ENCODE peak calls at places on chromosomes 1 and 21, in five cellular contexts. F, W, M, R and H are unnamed samples.

GRCh38 chr1:7552402-7552801 is 218.7 kb upstream of the VAMP3 start:
- DNase-seq in R (no peak), M (no peak), W (no peak), F (peak), H (no peak)

GRCh38 chr21:44006017-44006624 is 6.0 kb upstream of the TRAPPC10 start:
- DNase-seq in F (peak), R (no peak), W (no peak), M (no peak), H (peak)

GRCh38 chr1:200442537-200443169 is 32.8 kb upstream of the ZNF281 start:
- DNase-seq in M (no peak), W (no peak), F (no peak), R (no peak), H (no peak)

GRCh38 chr21:28240586-28240985 is 752.1 kb downstream of the LTN1 start:
- DNase-seq in R (no peak), F (no peak), W (no peak), M (no peak), H (no peak)

GRCh38 chr1:235745448-235746136 is 96.0 kb upstream of the GNG4 start:
- DNase-seq in R (no peak), W (no peak), M (no peak), F (no peak), H (no peak)

GRCh38 chr1:181126871-181127587 is 38.5 kb downstream of the IER5 start:
- DNase-seq in F (no peak), W (peak), M (no peak), R (peak), H (peak)

GRCh38 chr21:46130721-46131720 is 24.4 kb downstream of the FTCD start:
- DNase-seq in F (no peak), R (no peak), M (no peak), W (no peak), H (no peak)

GRCh38 chr1:56065729-56066128 is 513.6 kb downstream of the PLPP3 start:
- DNase-seq in F (no peak), M (no peak), R (no peak), W (no peak), H (no peak)

GRCh38 chr1:86062458-86062857 is 94.1 kb downstream of the COL24A1 start:
- DNase-seq in M (no peak), R (no peak), F (peak), W (no peak), H (no peak)

GRCh38 chr1:230101556-230101955 is 34.5 kb downstream of the GALNT2 start:
- DNase-seq in M (no peak), W (no peak), R (no peak), F (no peak), H (no peak)

GRCh38 chr1:55464550-55464949 is 249.4 kb upstream of the USP24 start:
- DNase-seq in R (no peak), M (no peak), F (no peak), W (no peak), H (no peak)

GRCh38 chr21:15775981-15776380 is 46.2 kb downstream of the USP25 start:
- DNase-seq in R (no peak), M (no peak), W (no peak), F (no peak), H (no peak)

GRCh38 chr1:13749543-13750307 is 49.7 kb downstream of the PRDM2 start:
- DNase-seq in W (peak), F (peak), M (no peak), R (peak), H (peak)

GRCh38 chr1:43531453-43531905 is 796 bp downstream of the PTPRF start:
- DNase-seq in M (no peak), F (peak), W (no peak), R (no peak), H (peak)

GRCh38 chr1:218463194-218464156 is 118.3 kb downstream of the TGFB2 start:
- DNase-seq in R (no peak), W (no peak), M (no peak), F (peak), H (no peak)

GRCh38 chr21:42010507-42011493 is 640 bp upstream of the ZBTB21 start:
- DNase-seq in F (peak), M (no peak), R (peak), W (peak), H (peak)

GRCh38 chr1:27832762-27833161 is 2.2 kb downstream of the PPP1R8 start:
- DNase-seq in W (no peak), R (no peak), F (peak), M (no peak), H (no peak)

GRCh38 chr21:43880111-43880985 is 15.3 kb downstream of the AGPAT3 start:
- DNase-seq in F (no peak), W (no peak), R (no peak), M (no peak), H (no peak)

GRCh38 chr1:221478050-221478949 is 263.6 kb downstream of the DUSP10 start:
- DNase-seq in R (peak), W (peak), F (peak), M (peak), H (peak)

GRCh38 chr1:46526689-46527291 is 24.7 kb downstream of the KNCN start:
- DNase-seq in F (no peak), M (no peak), W (peak), R (peak), H (no peak)

GRCh38 chr1:159943908-159944622 is 1.3 kb downstream of the IGSF9 start:
- DNase-seq in R (no peak), M (no peak), F (no peak), W (no peak), H (no peak)

GRCh38 chr1:75126611-75127101 is 7.5 kb upstream of the LHX8 start:
- DNase-seq in W (no peak), M (no peak), F (no peak), R (no peak), H (no peak)

GRCh38 chr1:62281922-62282555 is 37.2 kb downstream of the KANK4 start:
- DNase-seq in W (no peak), R (no peak), M (no peak), F (no peak), H (no peak)

GRCh38 chr1:89820423-89821321 is at the start of gene LRRC8D:
- DNase-seq in M (no peak), R (peak), F (peak), W (peak), H (peak)

GRCh38 chr1:161070737-161071136 is 1.0 kb upstream of the ARHGAP30 start:
- DNase-seq in F (no peak), M (no peak), R (no peak), W (no peak), H (no peak)

GRCh38 chr1:55276671-55277376 is 61.7 kb upstream of the USP24 start:
- DNase-seq in R (no peak), M (no peak), W (peak), F (no peak), H (no peak)

GRCh38 chr1:231827337-231828105 is 200.9 kb downstream of the DISC1 start:
- DNase-seq in F (peak), M (no peak), R (peak), W (no peak), H (no peak)

GRCh38 chr1:226603030-226603960 is 54.7 kb downstream of the STUM start:
- DNase-seq in M (no peak), F (peak), W (no peak), R (no peak), H (no peak)

GRCh38 chr1:112389689-112390088 is 6.3 kb upstream of the CTTNBP2NL start:
- DNase-seq in F (peak), R (peak), M (no peak), W (no peak), H (no peak)

GRCh38 chr1:231460614-231461013 is 38.5 kb upstream of the EGLN1 start:
- DNase-seq in M (peak), F (no peak), W (peak), R (no peak), H (no peak)

GRCh38 chr21:34877485-34878128 is 171.5 kb downstream of the RUNX1 start:
- DNase-seq in W (no peak), F (no peak), R (no peak), M (no peak), H (no peak)

GRCh38 chr21:42406201-42406601 is 2.5 kb downstream of the UBASH3A start:
- DNase-seq in W (no peak), F (no peak), R (no peak), M (no peak), H (no peak)

GRCh38 chr1:220819627-220820026 is 32.9 kb downstream of the MTARC1 start:
- DNase-seq in F (no peak), R (no peak), W (no peak), M (no peak), H (no peak)

GRCh38 chr1:62111084-62111483 is 83.6 kb upstream of the L1TD1 start:
- DNase-seq in W (no peak), R (no peak), M (no peak), F (peak), H (no peak)

GRCh38 chr21:15992171-15992570 is 262.4 kb downstream of the USP25 start:
- DNase-seq in M (no peak), F (peak), W (no peak), R (no peak), H (no peak)

GRCh38 chr1:31955917-31956736 is 18.0 kb upstream of the PTP4A2 start:
- DNase-seq in M (peak), F (peak), R (peak), W (peak), H (peak)

GRCh38 chr1:44512313-44512885 is 107.3 kb downstream of the RNF220 start:
- DNase-seq in M (no peak), W (no peak), F (no peak), R (no peak), H (no peak)

GRCh38 chr1:205350626-205351235 is 6.0 kb downstream of the KLHDC8A start:
- DNase-seq in M (no peak), F (no peak), W (no peak), R (peak), H (no peak)

GRCh38 chr1:53369034-53369750 is 41.3 kb upstream of the LRP8 start:
- DNase-seq in M (no peak), F (no peak), R (no peak), W (no peak), H (no peak)

GRCh38 chr1:53367503-53368313 is 39.8 kb upstream of the LRP8 start:
- DNase-seq in M (peak), F (no peak), W (peak), R (no peak), H (no peak)

GRCh38 chr1:53365405-53366063 is 37.7 kb upstream of the LRP8 start:
- DNase-seq in F (no peak), M (no peak), R (no peak), W (no peak), H (no peak)

GRCh38 chr1:53368314-53369033 is 40.6 kb upstream of the LRP8 start:
- DNase-seq in R (no peak), W (no peak), F (no peak), M (no peak), H (no peak)

DNA sequence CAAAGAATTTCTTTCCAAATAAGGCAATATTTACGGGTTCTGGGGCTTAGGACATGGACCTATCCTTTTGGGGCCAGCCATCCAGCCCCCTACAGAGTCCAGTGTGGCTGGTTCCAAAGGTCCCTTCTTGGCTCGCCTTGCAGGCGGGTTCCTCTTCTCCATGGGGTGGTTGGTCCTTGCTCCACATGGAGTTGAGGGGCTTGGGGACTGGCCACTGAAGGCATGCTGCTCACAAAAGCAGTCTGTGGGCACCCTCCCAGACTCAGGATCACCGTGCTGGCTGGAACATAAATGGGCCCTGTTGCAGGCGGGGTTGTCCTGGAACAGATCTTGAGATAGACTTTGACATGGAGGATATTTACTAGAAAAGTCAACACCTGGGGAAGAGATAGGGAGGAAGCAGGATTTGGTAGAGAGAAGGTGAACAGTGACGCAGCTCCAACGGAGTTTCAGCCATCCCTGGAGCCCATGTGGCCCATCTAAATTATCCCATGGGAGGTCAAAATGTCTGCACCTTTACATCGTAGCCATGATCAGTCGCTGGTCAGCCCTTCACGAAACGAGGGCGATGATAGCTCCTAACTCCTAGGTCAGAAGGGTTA is 39.1 kb upstream of the LRP8 start:
- DNase-seq in M (no peak), R (no peak), F (no peak), W (no peak), H (no peak)
- H3K4me2 ChIP-seq in M (peak), R (no peak), F (no peak), W (no peak), H (no peak)

GRCh38 chr1:103525607-103526507 is at the start of gene RNPC3:
- DNase-seq in R (peak), M (peak), F (peak), W (peak), H (peak)

GRCh38 chr1:103527331-103527730 is 1.8 kb downstream of the RNPC3 start:
- DNase-seq in M (no peak), W (no peak), R (no peak), F (no peak), H (no peak)

GRCh38 chr1:103520822-103521221 is 4.7 kb upstream of the RNPC3 start:
- DNase-seq in W (no peak), M (no peak), F (no peak), R (no peak), H (no peak)

GRCh38 chr1:103523346-103523745 is 2.2 kb upstream of the RNPC3 start:
- DNase-seq in F (no peak), M (no peak), R (no peak), W (no peak), H (no peak)

GRCh38 chr1:103525114-103525606 is 339 bp upstream of the RNPC3 start:
- DNase-seq in M (no peak), W (peak), F (peak), R (peak), H (peak)
- TF ChIP-seq MYC in M (no peak), W (no peak), F (no peak), R (no peak), H (no peak)

GRCh38 chr21:26572668-26573381 is at the start of gene CYYR1:
- DNase-seq in R (no peak), F (peak), M (no peak), W (no peak), H (no peak)
- H3K4me2 ChIP-seq in R (no peak), F (peak), M (no peak), W (no peak), H (no peak)

GRCh38 chr1:30411206-30411605 is 312.2 kb downstream of the MATN1 start:
- DNase-seq in M (no peak), W (no peak), R (no peak), F (no peak), H (no peak)
- TF ChIP-seq MYC in M (no peak), W (no peak), R (no peak), F (no peak), H (no peak)